ENCODE peak calls at places on chromosomes 16 and 17, in six cellular contexts. One of them, this sample, is unnamed.

GRCh38 chr17:52495646-52496045 is 337.1 kb upstream of the CA10 start:
- DNase-seq in epithelial cell of esophagus: no peak
- DNase-seq in body of pancreas: no peak
- DNase-seq in naive thymus-derived CD8-positive, alpha-beta T cell: no peak
- DNase-seq in DMS 273 treated with DMSO at 0.1 percent for 48 hours: no peak
- DNase-seq in effector CD4-positive, alpha-beta T cell: no peak
- DNase-seq in this sample: no peak

GRCh38 chr17:45221997-45222272 is 250 bp downstream of the FMNL1 start:
- DNase-seq in epithelial cell of esophagus: no peak
- DNase-seq in body of pancreas: no peak
- DNase-seq in naive thymus-derived CD8-positive, alpha-beta T cell: no peak
- DNase-seq in DMS 273 treated with DMSO at 0.1 percent for 48 hours: no peak
- DNase-seq in effector CD4-positive, alpha-beta T cell: no peak
- DNase-seq in this sample: no peak

GRCh38 chr16:70018254-70018653 is 67.1 kb downstream of the CLEC18A start:
- DNase-seq in epithelial cell of esophagus: peak; percentile 33
- DNase-seq in body of pancreas: no peak
- DNase-seq in naive thymus-derived CD8-positive, alpha-beta T cell: peak; percentile 25
- DNase-seq in DMS 273 treated with DMSO at 0.1 percent for 48 hours: peak; percentile 12
- DNase-seq in effector CD4-positive, alpha-beta T cell: peak; percentile 45
- DNase-seq in this sample: no peak

GRCh38 chr17:17810374-17811248 is 26.2 kb downstream of the SREBF1 start:
- DNase-seq in epithelial cell of esophagus: no peak
- DNase-seq in body of pancreas: no peak
- DNase-seq in naive thymus-derived CD8-positive, alpha-beta T cell: no peak
- DNase-seq in DMS 273 treated with DMSO at 0.1 percent for 48 hours: no peak
- DNase-seq in effector CD4-positive, alpha-beta T cell: no peak
- DNase-seq in this sample: no peak

GRCh38 chr17:5508855-5509254 is 22.5 kb downstream of the MIS12 start:
- DNase-seq in epithelial cell of esophagus: peak; percentile 65
- DNase-seq in body of pancreas: no peak
- DNase-seq in naive thymus-derived CD8-positive, alpha-beta T cell: no peak
- DNase-seq in DMS 273 treated with DMSO at 0.1 percent for 48 hours: no peak
- DNase-seq in effector CD4-positive, alpha-beta T cell: no peak
- DNase-seq in this sample: no peak

GRCh38 chr16:22326771-22327445 is 29.7 kb downstream of the POLR3E start:
- DNase-seq in epithelial cell of esophagus: no peak
- DNase-seq in body of pancreas: no peak
- DNase-seq in naive thymus-derived CD8-positive, alpha-beta T cell: no peak
- DNase-seq in DMS 273 treated with DMSO at 0.1 percent for 48 hours: no peak
- DNase-seq in effector CD4-positive, alpha-beta T cell: no peak
- DNase-seq in this sample: no peak

GRCh38 chr16:57858635-57859034 is 56.3 kb upstream of the KIFC3 start:
- DNase-seq in epithelial cell of esophagus: no peak
- DNase-seq in body of pancreas: no peak
- DNase-seq in naive thymus-derived CD8-positive, alpha-beta T cell: no peak
- DNase-seq in DMS 273 treated with DMSO at 0.1 percent for 48 hours: no peak
- DNase-seq in effector CD4-positive, alpha-beta T cell: no peak
- DNase-seq in this sample: no peak

GRCh38 chr17:2204393-2204792 is 99.2 kb downstream of the SMG6 start:
- DNase-seq in epithelial cell of esophagus: no peak
- DNase-seq in body of pancreas: no peak
- DNase-seq in naive thymus-derived CD8-positive, alpha-beta T cell: no peak
- DNase-seq in DMS 273 treated with DMSO at 0.1 percent for 48 hours: no peak
- DNase-seq in effector CD4-positive, alpha-beta T cell: no peak
- DNase-seq in this sample: no peak

GRCh38 chr17:74748279-74748528 is 224 bp upstream of the NHERF1 start:
- DNase-seq in epithelial cell of esophagus: no peak
- DNase-seq in body of pancreas: no peak
- DNase-seq in naive thymus-derived CD8-positive, alpha-beta T cell: no peak
- DNase-seq in DMS 273 treated with DMSO at 0.1 percent for 48 hours: no peak
- DNase-seq in effector CD4-positive, alpha-beta T cell: no peak
- DNase-seq in this sample: no peak

GRCh38 chr16:4314532-4315184 is 1.2 kb upstream of the GLIS2 start:
- DNase-seq in epithelial cell of esophagus: peak; percentile 52
- DNase-seq in body of pancreas: no peak
- DNase-seq in naive thymus-derived CD8-positive, alpha-beta T cell: no peak
- DNase-seq in DMS 273 treated with DMSO at 0.1 percent for 48 hours: peak; percentile 18
- DNase-seq in effector CD4-positive, alpha-beta T cell: no peak
- DNase-seq in this sample: peak; percentile 91

GRCh38 chr16:66427451-66427860 is 361 bp downstream of the BEAN1 start:
- DNase-seq in epithelial cell of esophagus: no peak
- DNase-seq in body of pancreas: no peak
- DNase-seq in naive thymus-derived CD8-positive, alpha-beta T cell: no peak
- DNase-seq in DMS 273 treated with DMSO at 0.1 percent for 48 hours: no peak
- DNase-seq in effector CD4-positive, alpha-beta T cell: no peak
- DNase-seq in this sample: no peak

GRCh38 chr17:2982854-2983636 is 80.4 kb downstream of the OR1D5 start:
- DNase-seq in epithelial cell of esophagus: no peak
- DNase-seq in body of pancreas: no peak
- DNase-seq in naive thymus-derived CD8-positive, alpha-beta T cell: no peak
- DNase-seq in DMS 273 treated with DMSO at 0.1 percent for 48 hours: no peak
- DNase-seq in effector CD4-positive, alpha-beta T cell: no peak
- DNase-seq in this sample: peak; percentile 72

GRCh38 chr16:24837969-24838368 is 7.8 kb upstream of the SLC5A11 start:
- DNase-seq in epithelial cell of esophagus: no peak
- DNase-seq in body of pancreas: no peak
- DNase-seq in naive thymus-derived CD8-positive, alpha-beta T cell: no peak
- DNase-seq in DMS 273 treated with DMSO at 0.1 percent for 48 hours: no peak
- DNase-seq in effector CD4-positive, alpha-beta T cell: no peak
- DNase-seq in this sample: no peak

This sample was measured in chondrocyte.